ENCODE peak calls at places on chromosomes 3 and 15, in ten cellular contexts. Q, S, Z, O, E, K, J, L, F and N are unnamed samples.

GRCh38 chr3:111924283-111924682 is 54.5 kb upstream of the ABHD10 start:
- DNase-seq in Q (peak), S (peak), Z (peak), O (no peak), E (no peak), K (no peak), J (no peak), L (peak), F (no peak), N (peak)

GRCh38 chr15:55194246-55194645 is 2.5 kb downstream of the RSL24D1 start:
- DNase-seq in Q (no peak), S (no peak), Z (no peak), O (no peak), E (no peak), K (no peak), J (no peak), L (no peak), F (no peak), N (no peak)

GRCh38 chr3:12719984-12720656 is 38.9 kb downstream of the TMEM40 start:
- DNase-seq in Q (peak), S (peak), Z (peak), O (peak), E (no peak), K (peak), J (peak), L (peak), F (peak), N (peak)

GRCh38 chr3:49803464-49804140 is 541 bp downstream of the INKA1 start:
- DNase-seq in Q (no peak), S (no peak), Z (no peak), O (no peak), E (no peak), K (peak), J (peak), L (peak), F (no peak), N (no peak)

GRCh38 chr3:168071535-168071934 is 24.2 kb downstream of the GOLIM4 start:
- DNase-seq in Q (no peak), S (no peak), Z (no peak), O (no peak), E (peak), K (peak), J (no peak), L (no peak), F (peak), N (peak)

GRCh38 chr3:40042752-40043443 is 233.5 kb downstream of the MYRIP start:
- DNase-seq in Q (no peak), S (no peak), Z (no peak), O (no peak), E (no peak), K (no peak), J (no peak), L (no peak), F (peak), N (peak)

GRCh38 chr3:181752202-181752671 is 40.5 kb downstream of the SOX2 start:
- DNase-seq in Q (no peak), S (no peak), Z (no peak), O (no peak), E (no peak), K (no peak), J (no peak), L (no peak), F (no peak), N (no peak)

GRCh38 chr3:123782488-123782887 is 101.6 kb downstream of the MYLK start:
- DNase-seq in Q (no peak), S (no peak), Z (no peak), O (no peak), E (no peak), K (no peak), J (no peak), L (no peak), F (no peak), N (no peak)

GRCh38 chr15:74752486-74753395 is 4.1 kb downstream of the CYP1A2 start:
- DNase-seq in Q (peak), S (no peak), Z (no peak), O (no peak), E (peak), K (no peak), J (no peak), L (no peak), F (peak), N (no peak)

GRCh38 chr3:140972833-140973232 is 31.2 kb downstream of the SLC25A36 start:
- DNase-seq in Q (no peak), S (no peak), Z (no peak), O (no peak), E (no peak), K (no peak), J (no peak), L (no peak), F (no peak), N (no peak)
- TF ChIP-seq CTCF in Q (peak), S (no peak), Z (no peak), O (peak), E (peak), K (peak), J (no peak), L (no peak), F (peak), N (peak)

DNA sequence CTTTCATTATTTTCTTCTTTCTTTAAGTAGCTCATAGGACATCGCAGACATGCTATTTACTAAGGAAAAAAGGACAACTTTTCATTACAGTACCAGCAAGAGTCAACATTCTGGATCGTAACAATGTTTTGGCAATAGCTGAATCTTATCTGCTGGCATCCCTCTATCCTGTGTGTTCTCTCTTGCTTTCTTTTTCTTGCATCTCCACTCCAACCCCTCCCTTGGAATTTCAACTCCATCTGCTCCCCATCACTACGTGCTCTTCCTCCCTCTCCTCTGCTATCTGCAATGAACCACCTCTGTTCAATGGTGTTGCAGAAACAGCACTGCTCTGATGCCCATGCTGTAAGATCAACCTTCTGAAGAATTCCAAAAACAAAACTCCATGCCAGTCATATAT is 106.6 kb downstream of the FBN1 start:
- DNase-seq in Q (no peak), S (no peak), Z (no peak), O (no peak), E (no peak), K (no peak), J (no peak), L (no peak), F (no peak), N (no peak)
- TF ChIP-seq CTCF in Q (no peak), S (no peak), Z (no peak), O (no peak), E (no peak), K (no peak), J (no peak), L (no peak), F (no peak), N (no peak)

GRCh38 chr15:101251830-101252820 is at the start of gene CHSY1:
- DNase-seq in Q (peak), S (peak), Z (peak), O (peak), E (peak), K (peak), J (peak), L (peak), F (peak), N (peak)

GRCh38 chr15:101255615-101256350 is 3.9 kb upstream of the CHSY1 start:
- DNase-seq in Q (no peak), S (no peak), Z (no peak), O (no peak), E (no peak), K (no peak), J (no peak), L (no peak), F (peak), N (no peak)

GRCh38 chr15:101252836-101253235 is 988 bp upstream of the CHSY1 start:
- DNase-seq in Q (no peak), S (no peak), Z (no peak), O (no peak), E (no peak), K (no peak), J (no peak), L (no peak), F (no peak), N (no peak)

GRCh38 chr15:101255066-101255415 is 3.2 kb upstream of the CHSY1 start:
- DNase-seq in Q (no peak), S (no peak), Z (no peak), O (no peak), E (no peak), K (no peak), J (no peak), L (no peak), F (no peak), N (no peak)

GRCh38 chr15:101254157-101255065 is 2.6 kb upstream of the CHSY1 start:
- DNase-seq in Q (no peak), S (no peak), Z (no peak), O (no peak), E (no peak), K (no peak), J (no peak), L (no peak), F (no peak), N (no peak)
- TF ChIP-seq CTCF in Q (no peak), S (no peak), Z (no peak), O (no peak), E (no peak), K (no peak), J (no peak), L (no peak), F (no peak), N (no peak)

GRCh38 chr15:29568840-29569532 is 253.3 kb downstream of the TJP1 start:
- DNase-seq in Q (no peak), S (no peak), Z (no peak), O (no peak), E (no peak), K (no peak), J (peak), L (peak), F (no peak), N (peak)
- TF ChIP-seq CTCF in Q (no peak), S (no peak), Z (peak), O (peak), E (peak), K (no peak), J (no peak), L (peak), F (no peak), N (no peak)

GRCh38 chr3:138284957-138285477 is 44.6 kb downstream of the NME9 start:
- DNase-seq in Q (no peak), S (no peak), Z (no peak), O (no peak), E (no peak), K (no peak), J (no peak), L (no peak), F (no peak), N (no peak)
- TF ChIP-seq CTCF in Q (no peak), S (no peak), Z (no peak), O (no peak), E (peak), K (no peak), J (no peak), L (no peak), F (peak), N (no peak)

GRCh38 chr3:125141596-125142417 is 70.7 kb downstream of the SLC12A8 start:
- DNase-seq in Q (peak), S (peak), Z (peak), O (peak), E (no peak), K (no peak), J (peak), L (peak), F (no peak), N (no peak)
- TF ChIP-seq CTCF in Q (peak), S (peak), Z (peak), O (peak), E (peak), K (peak), J (no peak), L (peak), F (peak), N (no peak)

GRCh38 chr3:125148836-125149235 is 63.7 kb downstream of the SLC12A8 start:
- DNase-seq in Q (peak), S (peak), Z (peak), O (no peak), E (no peak), K (no peak), J (no peak), L (peak), F (no peak), N (no peak)
- TF ChIP-seq CTCF in Q (no peak), S (no peak), Z (no peak), O (no peak), E (no peak), K (no peak), J (no peak), L (no peak), F (no peak), N (no peak)

GRCh38 chr15:88194162-88194561 is 62.4 kb downstream of the NTRK3 start:
- DNase-seq in Q (no peak), S (no peak), Z (no peak), O (no peak), E (no peak), K (no peak), J (no peak), L (no peak), F (no peak), N (no peak)

GRCh38 chr15:88196961-88197360 is 59.6 kb downstream of the NTRK3 start:
- DNase-seq in Q (no peak), S (no peak), Z (no peak), O (no peak), E (no peak), K (no peak), J (no peak), L (no peak), F (no peak), N (no peak)

GRCh38 chr15:88191806-88192165 is 64.8 kb downstream of the NTRK3 start:
- DNase-seq in Q (no peak), S (no peak), Z (no peak), O (no peak), E (no peak), K (no peak), J (no peak), L (no peak), F (no peak), N (no peak)

GRCh38 chr15:88193415-88193814 is 63.1 kb downstream of the NTRK3 start:
- DNase-seq in Q (no peak), S (no peak), Z (no peak), O (no peak), E (no peak), K (no peak), J (no peak), L (no peak), F (no peak), N (no peak)
- TF ChIP-seq CTCF in Q (no peak), S (no peak), Z (no peak), O (peak), E (no peak), K (no peak), J (no peak), L (no peak), F (no peak), N (peak)

GRCh38 chr3:126488205-126488604 is 12.5 kb upstream of the ZXDC start:
- DNase-seq in Q (no peak), S (no peak), Z (peak), O (no peak), E (no peak), K (no peak), J (no peak), L (no peak), F (no peak), N (no peak)
- TF ChIP-seq CTCF in Q (no peak), S (no peak), Z (no peak), O (no peak), E (no peak), K (no peak), J (no peak), L (no peak), F (no peak), N (no peak)

GRCh38 chr15:62612183-62612733 is 430.3 kb upstream of the TPM1 start:
- DNase-seq in Q (no peak), S (no peak), Z (no peak), O (no peak), E (no peak), K (no peak), J (no peak), L (no peak), F (no peak), N (no peak)
- TF ChIP-seq CTCF in Q (no peak), S (no peak), Z (no peak), O (no peak), E (no peak), K (no peak), J (no peak), L (no peak), F (no peak), N (no peak)